ENCODE peak calls at places on chromosomes 3 and 15, in eight cellular contexts. Q, L, Z, A, G, Y, S and M are unnamed samples.

GRCh38 chr3:116863842-116864626 is 154.5 kb downstream of the TUSC7 start:
- DNase-seq in Q (no peak), L (no peak), Z (peak; percentile 7), A (peak; percentile 37), G (no peak), Y (no peak), S (peak; percentile 15), M (no peak)

GRCh38 chr3:197297020-197297419 is 1.4 kb downstream of the DLG1 start:
- DNase-seq in Q (no peak), L (no peak), Z (no peak), A (peak; percentile 29), G (no peak), Y (no peak), S (no peak), M (no peak)

GRCh38 chr3:180705619-180706018 is 26.3 kb upstream of the CCDC39 start:
- DNase-seq in Q (no peak), L (no peak), Z (no peak), A (no peak), G (no peak), Y (no peak), S (no peak), M (no peak)

GRCh38 chr3:96960661-96961330 is 146.4 kb downstream of the EPHA6 start:
- DNase-seq in Q (no peak), L (no peak), Z (no peak), A (no peak), G (no peak), Y (no peak), S (no peak), M (no peak)

GRCh38 chr3:15305366-15305844 is 27.0 kb downstream of the SH3BP5 start:
- DNase-seq in Q (no peak), L (no peak), Z (no peak), A (no peak), G (no peak), Y (no peak), S (no peak), M (no peak)

GRCh38 chr15:85474700-85475316 is 94.4 kb downstream of the AKAP13 start:
- DNase-seq in Q (no peak), L (no peak), Z (no peak), A (no peak), G (no peak), Y (no peak), S (no peak), M (no peak)

GRCh38 chr3:38018296-38019266 is 10.9 kb downstream of the PLCD1 start:
- DNase-seq in Q (no peak), L (no peak), Z (no peak), A (no peak), G (no peak), Y (no peak), S (no peak), M (no peak)

GRCh38 chr3:29137601-29138000 is 143.3 kb upstream of the RBMS3 start:
- DNase-seq in Q (no peak), L (no peak), Z (no peak), A (no peak), G (no peak), Y (no peak), S (no peak), M (no peak)

GRCh38 chr3:1183320-1184048 is 90.7 kb downstream of the CNTN6 start:
- DNase-seq in Q (no peak), L (no peak), Z (peak; percentile 56), A (no peak), G (no peak), Y (no peak), S (no peak), M (no peak)

GRCh38 chr3:58349792-58350626 is 17.3 kb downstream of the PXK start:
- DNase-seq in Q (no peak), L (no peak), Z (no peak), A (no peak), G (no peak), Y (no peak), S (no peak), M (no peak)

GRCh38 chr15:49199666-49200065 is 29.6 kb downstream of the GALK2 start:
- DNase-seq in Q (no peak), L (no peak), Z (no peak), A (no peak), G (no peak), Y (no peak), S (no peak), M (no peak)

GRCh38 chr3:103085465-103085864 is 650.6 kb downstream of the ZPLD1 start:
- DNase-seq in Q (no peak), L (no peak), Z (no peak), A (no peak), G (no peak), Y (no peak), S (no peak), M (no peak)